ENCODE peak calls at places on chromosomes 13 and 19, in seven cellular contexts. N is left ventricle myocardium inferior, L is OCI-LY7, J is cardiac muscle cell, G is astrocyte, H is upper lobe of left lung, C is body of pancreas. Q is an unnamed sample.

GRCh38 chr19:36121486-36122124 is 6.3 kb downstream of the TBCB start:
- DNase-seq in N (no peak), L (no peak), J (no peak), G (no peak), H (no peak), C (no peak), Q (no peak)

GRCh38 chr13:92573467-92574057 is 653.0 kb upstream of the GPC6 start:
- DNase-seq in N (no peak), L (no peak), J (peak; percentile 78), G (peak; percentile 10), H (no peak), C (peak; percentile 7), Q (peak; percentile 50)

GRCh38 chr13:95256086-95256485 is 45.2 kb downstream of the ABCC4 start:
- DNase-seq in N (no peak), L (no peak), J (no peak), G (peak; percentile 99), H (no peak), C (no peak), Q (no peak)

GRCh38 chr19:49081273-49081672 is 4.0 kb upstream of the SNRNP70 start:
- DNase-seq in N (no peak), L (no peak), J (no peak), G (no peak), H (no peak), C (no peak), Q (no peak)

GRCh38 chr19:46678110-46678732 is 17.2 kb upstream of the DACT3 start:
- DNase-seq in N (no peak), L (peak; percentile 78), J (peak; percentile 36), G (no peak), H (no peak), C (no peak), Q (peak; percentile 69)

GRCh38 chr19:5863030-5863665 is 7.2 kb downstream of the FUT5 start:
- DNase-seq in N (no peak), L (no peak), J (no peak), G (no peak), H (no peak), C (no peak), Q (no peak)

GRCh38 chr13:26540319-26540718 is 17.2 kb upstream of the WASF3 start:
- DNase-seq in N (no peak), L (no peak), J (no peak), G (no peak), H (no peak), C (no peak), Q (no peak)

GRCh38 chr13:33931397-33931987 is 113.5 kb downstream of the RFC3 start:
- DNase-seq in N (no peak), L (peak; percentile 73), J (peak; percentile 75), G (peak; percentile 34), H (no peak), C (peak; percentile 34), Q (peak; percentile 64)

GRCh38 chr19:38455031-38455430 is 21.5 kb downstream of the RYR1 start:
- DNase-seq in N (no peak), L (peak; percentile 14), J (peak; percentile 79), G (peak; percentile 15), H (no peak), C (no peak), Q (no peak)

GRCh38 chr13:72970956-72971355 is 87.8 kb upstream of the KLF5 start:
- DNase-seq in N (no peak), L (no peak), J (no peak), G (peak; percentile 68), H (no peak), C (no peak), Q (no peak)

GRCh38 chr19:679418-680286 is 3.5 kb downstream of the FSTL3 start:
- DNase-seq in N (peak; percentile 71), L (peak; percentile 54), J (peak; percentile 70), G (peak; percentile 74), H (peak; percentile 57), C (peak; percentile 68), Q (peak; percentile 53)

GRCh38 chr13:93794197-93794885 is 567.7 kb downstream of the GPC6 start:
- DNase-seq in N (no peak), L (no peak), J (no peak), G (no peak), H (no peak), C (no peak), Q (no peak)

GRCh38 chr13:49935171-49936084 is 712 bp downstream of the SPRYD7 start:
- DNase-seq in N (peak; percentile 36), L (peak; percentile 44), J (no peak), G (peak; percentile 57), H (peak; percentile 53), C (peak; percentile 37), Q (peak; percentile 50)

GRCh38 chr19:35030257-35031071 is at the start of gene SCN1B:
- DNase-seq in N (peak; percentile 65), L (no peak), J (peak; percentile 75), G (peak; percentile 33), H (peak; percentile 62), C (peak; percentile 60), Q (peak; percentile 75)

GRCh38 chr19:7994114-7994513 is 11.3 kb downstream of the ELAVL1 start:
- DNase-seq in N (no peak), L (peak; percentile 27), J (peak; percentile 13), G (no peak), H (no peak), C (no peak), Q (no peak)
- TF ChIP-seq CTCF in N (no peak), L (peak; percentile 63), J (no peak), G (no peak), H (no peak), C (no peak), Q (peak; percentile 13)

GRCh38 chr19:52115526-52116053 is 20.0 kb upstream of the ZNF841 start:
- DNase-seq in N (no peak), L (no peak), J (no peak), G (no peak), H (no peak), C (no peak), Q (no peak)

GRCh38 chr19:52110780-52111179 is 15.2 kb upstream of the ZNF841 start:
- DNase-seq in N (no peak), L (no peak), J (no peak), G (no peak), H (no peak), C (no peak), Q (no peak)

GRCh38 chr19:52114691-52115090 is 19.1 kb upstream of the ZNF841 start:
- DNase-seq in N (no peak), L (no peak), J (no peak), G (no peak), H (no peak), C (no peak), Q (no peak)

DNA sequence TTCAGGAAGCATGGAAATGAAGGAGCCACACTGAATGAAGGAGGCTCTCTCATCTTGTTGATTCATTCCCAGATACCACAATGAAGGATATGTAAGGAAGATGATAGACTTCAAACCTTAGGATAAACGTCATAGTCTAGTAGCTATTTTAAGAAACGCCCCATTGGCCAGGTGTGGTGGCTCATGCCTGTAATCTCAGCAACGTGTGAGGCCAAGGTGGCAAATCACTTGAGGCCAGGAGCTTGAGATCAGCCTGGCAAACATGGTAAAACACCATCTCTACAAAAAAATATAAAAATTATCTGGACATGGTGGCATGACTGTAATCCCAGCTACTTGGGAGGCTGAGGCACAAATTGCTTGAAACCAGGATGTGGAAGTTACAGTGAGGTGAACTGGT is 17.1 kb upstream of the ZNF841 start:
- DNase-seq in N (no peak), L (no peak), J (no peak), G (no peak), H (no peak), C (no peak), Q (no peak)
- H3K9me3 ChIP-seq in N (peaks cover 100% of the 10 kb centered on the region), L (peaks cover 59% of the 10 kb centered on the region), J (peaks cover 36% of the 10 kb centered on the region), G (peaks cover 66% of the 10 kb centered on the region), H (peaks cover 81% of the 10 kb centered on the region), C (peaks cover 80% of the 10 kb centered on the region), Q (peaks cover 3% of the 10 kb centered on the region)

DNA sequence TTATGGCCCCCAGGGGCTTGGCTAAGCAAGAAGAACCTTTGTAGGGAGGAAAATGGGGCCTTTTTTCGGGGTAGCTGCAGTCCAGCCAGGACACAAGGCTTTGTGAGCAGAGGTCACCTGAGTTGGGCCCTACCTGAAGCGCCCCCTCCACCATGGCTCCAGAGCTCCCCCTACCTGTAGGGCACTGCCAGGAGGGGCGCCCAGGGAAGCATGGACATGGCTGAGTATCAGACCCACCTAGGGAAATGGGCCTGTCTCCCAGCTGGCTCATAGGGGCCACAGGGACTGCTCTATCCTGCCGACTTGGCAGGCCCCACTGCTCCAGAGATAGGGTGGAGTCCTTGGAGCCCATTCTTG is 9.0 kb upstream of the CEBPA start:
- DNase-seq in N (no peak), L (no peak), J (no peak), G (no peak), H (peak; percentile 70), C (peak; percentile 57), Q (no peak)
- TF ChIP-seq CTCF in N (no peak), L (peak; percentile 60), J (peak; percentile 10), G (no peak), H (no peak), C (peak; percentile 72), Q (peak; percentile 15)

DNA sequence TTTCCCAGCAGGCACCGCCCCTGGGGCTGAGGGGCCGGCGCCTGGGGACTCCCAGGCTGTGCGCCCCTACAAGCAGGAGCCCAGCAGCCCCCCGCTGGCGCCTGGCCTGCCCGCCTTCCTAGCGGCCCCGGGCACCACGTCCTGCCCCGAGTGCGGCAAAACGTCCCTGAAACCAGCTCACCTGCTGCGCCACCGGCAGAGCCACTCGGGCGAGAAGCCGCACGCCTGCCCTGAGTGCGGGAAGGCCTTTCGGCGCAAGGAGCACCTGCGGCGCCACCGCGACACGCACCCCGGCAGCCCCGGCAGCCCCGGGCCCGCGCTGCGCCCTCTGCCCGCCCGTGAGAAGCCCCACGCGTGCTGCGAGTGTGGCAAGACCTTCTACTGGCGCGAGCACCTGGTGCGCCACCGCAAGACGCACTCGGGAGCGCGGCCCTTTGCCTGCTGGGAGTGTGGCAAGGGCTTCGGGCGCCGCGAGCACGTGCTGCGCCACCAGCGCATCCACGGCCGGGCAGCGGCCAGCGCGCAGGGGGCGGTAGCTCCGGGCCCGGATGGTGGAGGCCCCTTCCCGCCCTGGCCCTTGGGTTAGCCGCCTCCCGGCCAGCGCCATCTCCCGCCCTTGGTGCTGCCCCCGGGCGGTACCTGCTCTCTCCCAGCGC is 16.1 kb upstream of the GALP start:
- DNase-seq in N (no peak), L (no peak), J (no peak), G (no peak), H (no peak), C (no peak), Q (no peak)
- H3K9me3 ChIP-seq in N (no peaks in the 10 kb centered on the region), L (no peaks in the 10 kb centered on the region), J (no peaks in the 10 kb centered on the region), G (peaks cover 3% of the 10 kb centered on the region), H (no peaks in the 10 kb centered on the region), C (no peaks in the 10 kb centered on the region), Q (no peaks in the 10 kb centered on the region)

GRCh38 chr19:31356587-31357314 is 7.5 kb upstream of the TSHZ3 start:
- DNase-seq in N (peak; percentile 34), L (no peak), J (peak; percentile 54), G (no peak), H (peak; percentile 47), C (peak; percentile 45), Q (no peak)
- TF ChIP-seq CTCF in N (peak; percentile 69), L (peak; percentile 25), J (peak; percentile 41), G (no peak), H (peak; percentile 35), C (peak; percentile 56), Q (no peak)

GRCh38 chr19:15680478-15680877 is 7.6 kb downstream of the CYP4F12 start:
- DNase-seq in N (no peak), L (no peak), J (no peak), G (no peak), H (no peak), C (no peak), Q (no peak)
- H3K9me3 ChIP-seq in N (no peaks in the 10 kb centered on the region), L (no peaks in the 10 kb centered on the region), J (no peaks in the 10 kb centered on the region), G (peaks cover 13% of the 10 kb centered on the region), H (no peaks in the 10 kb centered on the region), C (no peaks in the 10 kb centered on the region), Q (no peaks in the 10 kb centered on the region)

Q was measured in BE2C.